ENCODE peak calls at places on chromosome 1, in five cellular contexts. J is esophagus squamous epithelium, L is transverse colon, X is HCT116, V is adrenal gland. O is an unnamed sample.

GRCh38 chr1:55311057-55311631 is 96.0 kb upstream of the USP24 start:
- DNase-seq in J (no peak), X (no peak), L (no peak), V (no peak), O (no peak)

GRCh38 chr1:188652678-188653077 is 1823.9 kb downstream of the PLA2G4A start:
- DNase-seq in X (no peak), J (no peak), L (no peak), V (no peak), O (no peak)

GRCh38 chr1:11692899-11693590 is 1.5 kb downstream of the DRAXIN start:
- DNase-seq in J (no peak), L (peak; percentile 19), V (peak; percentile 78), X (peak; percentile 71), O (no peak)

GRCh38 chr1:42479621-42480020 is 16.5 kb downstream of the CCDC30 start:
- DNase-seq in X (no peak), J (no peak), L (no peak), V (no peak), O (no peak)

GRCh38 chr1:183315987-183316758 is 102.0 kb downstream of the NMNAT2 start:
- DNase-seq in L (no peak), J (no peak), V (no peak), X (no peak), O (no peak)

GRCh38 chr1:200029035-200029623 is 1.6 kb downstream of the NR5A2 start:
- DNase-seq in J (no peak), X (peak; percentile 4), L (peak; percentile 59), V (no peak), O (peak; percentile 77)

GRCh38 chr1:79259390-79260336 is 253.1 kb upstream of the ADGRL4 start:
- DNase-seq in L (no peak), J (no peak), V (no peak), X (no peak), O (no peak)

GRCh38 chr1:158951956-158952355 is 20.6 kb downstream of the PYHIN1 start:
- DNase-seq in J (no peak), X (no peak), V (no peak), L (peak; percentile 24), O (no peak)

GRCh38 chr1:19685994-19686393 is 21.3 kb downstream of the HTR6 start:
- DNase-seq in V (no peak), J (no peak), X (no peak), L (no peak), O (no peak)

GRCh38 chr1:208298593-208299233 is 54.5 kb upstream of the PLXNA2 start:
- DNase-seq in V (no peak), X (no peak), L (peak; percentile 40), J (no peak), O (peak; percentile 89)

GRCh38 chr1:78145105-78145580 is 99.4 kb downstream of the GIPC2 start:
- DNase-seq in J (no peak), X (peak; percentile 56), L (peak; percentile 56), V (peak; percentile 66), O (peak; percentile 66)

GRCh38 chr1:162187676-162188075 is 118.2 kb downstream of the NOS1AP start:
- DNase-seq in X (no peak), L (no peak), V (peak; percentile 79), J (no peak), O (peak; percentile 36)

GRCh38 chr1:212683357-212683722 is 16.3 kb downstream of the BATF3 start:
- DNase-seq in J (no peak), L (peak; percentile 38), V (no peak), X (no peak), O (no peak)

GRCh38 chr1:176701151-176701866 is 238.3 kb downstream of the PAPPA2 start:
- DNase-seq in V (no peak), L (no peak), X (no peak), J (no peak), O (no peak)

GRCh38 chr1:16067933-16068332 is 5.5 kb downstream of the FAM131C start:
- DNase-seq in V (no peak), X (no peak), L (no peak), J (no peak), O (no peak)
- H3K27ac ChIP-seq in V (peak overlapping the region; percentile 75), X (no peak overlapping the region), L (no peak overlapping the region), J (no peak overlapping the region), O (peak overlapping the region; percentile 84)

GRCh38 chr1:154975409-154976205 is 1.1 kb downstream of the CKS1B start:
- DNase-seq in L (peak; percentile 81), V (peak; percentile 80), X (no peak), J (no peak), O (peak; percentile 58)
- TF ChIP-seq POLR2A in L (no peak), V (no peak), X (no peak), J (peak; percentile 33), O (no peak)

GRCh38 chr1:8015036-8015808 is 10.9 kb downstream of the ERRFI1 start:
- DNase-seq in X (no peak), J (no peak), V (peak; percentile 77), L (peak; percentile 41), O (peak; percentile 63)
- H3K4me3 ChIP-seq in X (no peak overlapping the region), J (peak overlapping the region; percentile 1), V (no peak overlapping the region), L (no peak overlapping the region), O (no peak overlapping the region)

DNA sequence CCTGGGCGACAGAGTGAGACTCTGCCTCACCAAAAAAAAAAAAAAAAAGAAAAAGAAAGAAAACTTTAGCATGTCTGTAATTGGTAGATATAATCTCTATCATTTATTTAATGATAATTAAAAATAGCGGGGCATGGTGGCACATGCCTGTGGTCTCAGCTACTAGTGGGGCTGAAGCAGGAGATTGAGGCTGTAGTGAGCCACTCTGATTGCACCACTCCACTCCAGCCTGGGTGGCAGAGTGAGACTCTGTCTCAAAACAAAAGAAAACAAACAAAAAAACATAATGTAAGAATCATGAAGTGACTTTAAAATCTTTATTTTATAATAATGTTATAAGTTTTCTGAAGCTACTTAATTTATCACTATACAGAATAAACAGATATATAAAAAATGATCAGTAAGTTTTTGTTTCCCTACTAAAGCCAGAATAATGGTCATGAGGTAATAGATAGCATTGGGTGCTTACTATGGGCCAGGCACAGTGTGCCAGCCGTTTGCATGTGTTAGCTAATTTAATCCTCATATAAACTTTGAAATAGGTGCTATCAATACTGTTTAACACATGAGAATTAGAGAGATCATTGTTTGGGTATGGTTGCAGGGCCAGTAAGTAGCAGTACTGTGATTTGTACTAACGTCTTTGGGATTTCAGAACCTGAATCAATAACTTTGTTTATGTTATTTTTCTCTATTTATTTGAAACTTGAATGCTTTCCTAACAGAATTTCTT is 23.8 kb downstream of the CLIC4 start:
- DNase-seq in J (no peak), V (no peak), X (no peak), L (no peak), O (no peak)
- H3K27ac ChIP-seq in J (peak overlapping the region; percentile 85), V (no peak overlapping the region), X (no peak overlapping the region), L (peak overlapping the region; percentile 88), O (no peak overlapping the region)

DNA sequence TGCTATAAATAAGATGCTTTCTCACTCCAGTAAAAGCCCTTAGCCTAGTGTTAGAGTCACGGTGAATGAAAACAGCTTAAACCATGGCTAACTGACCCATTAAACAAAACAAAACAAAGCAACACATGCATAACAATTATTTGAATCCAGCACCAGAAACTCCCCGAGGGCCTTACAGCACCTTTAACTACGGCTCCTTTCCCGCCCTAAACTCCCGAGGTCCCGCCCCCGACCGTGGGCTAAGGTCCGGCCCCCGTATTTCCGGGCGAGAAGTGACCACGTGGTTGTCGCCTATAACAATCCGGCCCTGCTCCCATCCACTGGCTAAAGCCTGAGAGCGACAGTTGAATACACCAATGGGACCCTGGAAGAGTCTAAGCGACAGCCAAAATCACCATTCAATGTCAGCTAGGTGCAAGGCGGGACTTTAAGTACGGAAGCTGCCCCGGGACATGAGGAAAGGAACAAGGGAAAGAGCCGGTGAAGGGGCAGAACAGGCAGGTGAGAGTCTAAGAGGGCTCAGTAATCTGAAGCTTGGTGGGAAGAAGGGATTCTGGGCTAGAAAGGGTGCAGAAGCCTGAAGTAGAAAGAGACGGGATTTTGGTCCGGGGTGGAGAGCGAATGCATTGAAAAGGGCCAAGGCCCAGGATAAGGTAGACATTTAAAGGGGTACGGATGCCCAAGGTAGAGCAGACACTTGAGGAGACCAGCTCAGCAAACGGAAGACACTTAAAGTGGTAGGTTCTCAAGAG is at the start of gene FLAD1:
- DNase-seq in J (peak; percentile 97), L (peak; percentile 97), V (peak; percentile 99), X (peak; percentile 100), O (peak; percentile 97)
- TF ChIP-seq POLR2A in J (peak; percentile 54), L (peak; percentile 69), V (no peak), X (peak; percentile 77), O (peak; percentile 55)

GRCh38 chr1:193115629-193116227 is 6.1 kb upstream of the CDC73 start:
- DNase-seq in V (peak; percentile 65), J (no peak), X (peak; percentile 93), L (no peak), O (peak; percentile 28)

GRCh38 chr1:193113258-193113991 is 8.2 kb upstream of the GLRX2 start:
- DNase-seq in V (no peak), X (no peak), L (no peak), J (no peak), O (no peak)

GRCh38 chr1:193111641-193112090 is 6.5 kb upstream of the GLRX2 start:
- DNase-seq in X (peak; percentile 46), V (peak; percentile 91), J (no peak), L (peak; percentile 43), O (peak; percentile 61)

GRCh38 chr1:193114485-193115095 is 7.2 kb upstream of the CDC73 start:
- DNase-seq in V (no peak), X (no peak), J (no peak), L (no peak), O (no peak)

GRCh38 chr1:193113992-193114332 is 7.9 kb upstream of the CDC73 start:
- DNase-seq in X (no peak), L (no peak), J (no peak), V (no peak), O (no peak)
- H3K4me3 ChIP-seq in X (no peak overlapping the region), L (no peak overlapping the region), J (no peak overlapping the region), V (no peak overlapping the region), O (no peak overlapping the region)

DNA sequence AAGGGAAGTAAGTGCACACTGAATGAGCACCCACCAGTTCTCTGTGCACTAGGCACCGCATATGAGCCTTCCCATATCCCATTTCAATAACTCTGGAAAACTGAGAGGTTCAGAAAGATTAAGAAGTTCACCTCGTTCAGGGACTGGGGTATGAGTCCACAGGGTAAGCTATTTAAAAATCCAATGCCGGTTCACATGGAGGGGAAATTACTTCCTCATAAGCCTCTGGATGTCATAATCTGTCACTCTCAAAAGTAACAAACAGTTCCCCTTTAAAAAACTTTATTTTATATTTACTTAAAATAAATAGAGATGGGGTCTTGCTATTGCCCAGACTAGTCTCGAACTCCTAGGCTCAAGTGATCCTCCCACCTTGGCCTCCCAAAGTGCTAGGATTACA is 1.9 kb downstream of the OR2B11 start:
- DNase-seq in X (no peak), V (no peak), L (no peak), J (no peak), O (no peak)
- H3K27ac ChIP-seq in X (no peak overlapping the region), V (no peak overlapping the region), L (no peak overlapping the region), J (no peak overlapping the region), O (no peak overlapping the region)